ENCODE peak calls at places on chromosomes 16 and 17, in nine cellular contexts. Y, R, U, O, A, C, K, L and I are unnamed samples.

GRCh38 chr16:75229172-75230031 is 10.6 kb downstream of the CTRB1 start:
- DNase-seq in K (peak), Y (no peak), U (no peak), A (peak), C (no peak), R (no peak), L (peak), O (no peak), I (no peak)

GRCh38 chr17:12415031-12415430 is 250.7 kb upstream of the MYOCD start:
- DNase-seq in K (no peak), C (no peak), U (no peak), R (peak), L (no peak), O (no peak), Y (peak), A (no peak), I (no peak)

GRCh38 chr16:65120811-65121721 is 797 bp downstream of the CDH11 start:
- DNase-seq in O (no peak), Y (peak), L (peak), R (no peak), K (peak), A (peak), U (no peak), C (peak), I (peak)

GRCh38 chr16:79437764-79438728 is 162.5 kb downstream of the MAF start:
- DNase-seq in R (no peak), K (no peak), L (peak), Y (no peak), A (no peak), C (peak), O (no peak), U (no peak), I (peak)

GRCh38 chr16:2950773-2951172 is 13.3 kb upstream of the KREMEN2 start:
- DNase-seq in L (no peak), K (no peak), A (no peak), C (no peak), U (no peak), R (no peak), O (no peak), Y (no peak), I (no peak)

GRCh38 chr17:4142107-4142900 is 526 bp downstream of the ZZEF1 start:
- DNase-seq in O (no peak), A (no peak), U (no peak), K (peak), L (peak), C (peak), Y (peak), R (no peak), I (peak)

GRCh38 chr16:13313351-13313750 is 412.0 kb downstream of the SHISA9 start:
- DNase-seq in Y (no peak), R (peak), C (no peak), O (no peak), A (no peak), K (no peak), U (no peak), L (no peak), I (no peak)

GRCh38 chr16:67628216-67628615 is 16.7 kb upstream of the CARMIL2 start:
- DNase-seq in R (no peak), L (peak), A (no peak), C (no peak), O (no peak), K (no peak), Y (no peak), U (no peak), I (no peak)

GRCh38 chr17:35799942-35800341 is 4.5 kb upstream of the MMP28 start:
- DNase-seq in U (peak), C (peak), Y (no peak), O (no peak), K (peak), R (no peak), A (peak), L (peak), I (no peak)

DNA sequence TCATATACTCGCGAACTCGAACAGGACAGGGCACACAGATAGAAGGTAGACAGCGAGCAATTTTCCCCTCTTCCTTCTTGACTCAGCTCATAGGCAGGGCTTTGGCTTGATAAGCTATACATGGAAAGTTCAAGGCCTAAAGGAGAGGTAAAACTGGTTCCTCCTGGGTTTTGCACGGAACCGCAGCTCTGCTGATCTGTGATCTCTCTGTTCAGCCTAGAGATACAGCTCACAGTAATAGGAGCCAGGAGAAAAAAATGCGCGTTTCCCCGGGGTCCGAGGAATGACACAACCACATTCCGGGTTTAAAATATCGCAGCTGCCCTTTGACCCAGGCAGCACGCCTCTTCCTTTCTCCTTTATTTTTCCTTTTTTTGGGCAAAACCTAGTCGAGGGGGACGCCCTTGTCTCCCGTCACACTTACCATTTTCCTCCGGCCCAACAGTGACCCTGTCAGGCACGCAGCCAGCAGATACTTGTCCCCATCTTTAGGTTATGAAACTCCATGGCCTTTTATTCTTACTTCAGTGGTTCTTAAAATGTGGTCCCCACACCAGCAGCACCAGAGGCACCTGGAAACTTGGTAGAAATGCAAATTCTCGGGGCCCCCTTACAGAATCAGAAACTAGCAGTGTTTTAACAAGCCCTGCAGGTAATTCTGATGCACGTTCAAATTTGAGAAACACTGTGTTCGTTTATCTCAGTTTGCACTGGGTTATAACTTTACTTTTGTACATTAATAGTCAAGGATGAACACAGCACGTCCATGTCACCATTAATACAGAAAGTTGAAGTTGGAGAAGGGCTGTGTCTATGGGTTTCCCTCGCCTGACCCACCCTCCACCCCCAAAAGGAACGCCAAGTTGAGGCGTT is 1.5 kb upstream of the LASP1 start:
- DNase-seq in U (no peak), L (no peak), A (no peak), C (peak), R (peak), K (peak), O (no peak), Y (peak), I (peak)
- TF ChIP-seq CTCF in U (no peak), L (no peak), A (no peak), C (no peak), R (no peak), K (no peak), O (no peak), Y (no peak), I (no peak)

GRCh38 chr16:19974607-19975006 is 90.0 kb upstream of the GPRC5B start:
- DNase-seq in K (no peak), L (no peak), U (no peak), A (no peak), Y (no peak), O (no peak), C (no peak), R (no peak), I (no peak)

GRCh38 chr16:19967561-19967960 is 82.9 kb upstream of the GPRC5B start:
- DNase-seq in A (no peak), U (no peak), Y (no peak), L (no peak), R (no peak), C (no peak), O (no peak), K (no peak), I (no peak)

GRCh38 chr16:19967963-19968362 is 83.3 kb upstream of the GPRC5B start:
- DNase-seq in R (no peak), O (no peak), K (no peak), C (no peak), Y (no peak), A (no peak), L (no peak), U (no peak), I (no peak)

GRCh38 chr16:19969284-19969683 is 84.6 kb upstream of the GPRC5B start:
- DNase-seq in U (no peak), K (peak), A (no peak), O (no peak), R (no peak), C (no peak), Y (no peak), L (no peak), I (no peak)

DNA sequence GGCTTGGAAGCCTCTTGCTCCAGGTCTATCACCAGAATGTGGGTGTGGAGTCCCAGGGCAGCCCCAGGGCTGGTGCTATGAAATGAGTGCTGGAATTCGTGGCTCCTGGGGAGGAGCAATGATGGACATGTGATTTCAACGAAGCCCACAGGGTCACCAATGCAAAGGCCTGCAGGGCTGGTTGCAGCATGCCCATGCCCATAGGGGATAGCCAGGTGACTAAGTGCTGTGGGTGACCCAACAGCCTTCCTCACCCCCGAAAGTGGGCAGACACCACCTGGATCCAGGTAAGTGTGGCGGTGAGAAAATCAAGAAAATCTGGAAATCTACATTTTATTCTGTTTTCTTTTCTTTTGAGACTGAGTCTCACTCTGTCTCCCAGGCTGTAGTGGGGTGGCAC is 87.5 kb upstream of the GPRC5B start:
- DNase-seq in R (no peak), L (no peak), U (no peak), C (no peak), Y (no peak), K (no peak), O (no peak), A (no peak), I (no peak)
- H3K4me3 ChIP-seq in R (no peak), L (no peak), U (no peak), C (no peak), Y (no peak), K (no peak), O (no peak), A (no peak), I (no peak)

GRCh38 chr17:73562896-73563295 is 81.3 kb downstream of the SDK2 start:
- DNase-seq in C (no peak), Y (no peak), A (no peak), O (no peak), R (peak), U (peak), L (no peak), K (no peak), I (no peak)

GRCh38 chr17:73561066-73561465 is 83.2 kb downstream of the SDK2 start:
- DNase-seq in O (no peak), L (no peak), A (no peak), K (no peak), U (no peak), C (no peak), R (no peak), Y (no peak), I (no peak)

GRCh38 chr17:73559532-73559931 is 84.7 kb downstream of the SDK2 start:
- DNase-seq in L (no peak), Y (no peak), A (no peak), U (no peak), K (no peak), O (no peak), R (no peak), C (no peak), I (no peak)

GRCh38 chr17:73564856-73565255 is 79.4 kb downstream of the SDK2 start:
- DNase-seq in R (peak), Y (no peak), U (peak), C (no peak), O (no peak), K (no peak), A (no peak), L (no peak), I (no peak)

GRCh38 chr17:73560661-73561060 is 83.6 kb downstream of the SDK2 start:
- DNase-seq in Y (no peak), U (no peak), C (no peak), L (no peak), O (no peak), K (no peak), R (no peak), A (no peak), I (no peak)
- TF ChIP-seq CTCF in Y (no peak), U (peak), C (no peak), L (no peak), O (no peak), K (no peak), R (no peak), A (no peak), I (no peak)

GRCh38 chr16:71834291-71834690 is 11.5 kb upstream of the ATXN1L start:
- DNase-seq in U (no peak), Y (no peak), L (no peak), C (no peak), R (no peak), A (no peak), K (no peak), O (no peak), I (no peak)
- H3K4me3 ChIP-seq in U (no peak), Y (no peak), L (no peak), C (no peak), R (no peak), A (no peak), K (no peak), O (no peak), I (no peak)

DNA sequence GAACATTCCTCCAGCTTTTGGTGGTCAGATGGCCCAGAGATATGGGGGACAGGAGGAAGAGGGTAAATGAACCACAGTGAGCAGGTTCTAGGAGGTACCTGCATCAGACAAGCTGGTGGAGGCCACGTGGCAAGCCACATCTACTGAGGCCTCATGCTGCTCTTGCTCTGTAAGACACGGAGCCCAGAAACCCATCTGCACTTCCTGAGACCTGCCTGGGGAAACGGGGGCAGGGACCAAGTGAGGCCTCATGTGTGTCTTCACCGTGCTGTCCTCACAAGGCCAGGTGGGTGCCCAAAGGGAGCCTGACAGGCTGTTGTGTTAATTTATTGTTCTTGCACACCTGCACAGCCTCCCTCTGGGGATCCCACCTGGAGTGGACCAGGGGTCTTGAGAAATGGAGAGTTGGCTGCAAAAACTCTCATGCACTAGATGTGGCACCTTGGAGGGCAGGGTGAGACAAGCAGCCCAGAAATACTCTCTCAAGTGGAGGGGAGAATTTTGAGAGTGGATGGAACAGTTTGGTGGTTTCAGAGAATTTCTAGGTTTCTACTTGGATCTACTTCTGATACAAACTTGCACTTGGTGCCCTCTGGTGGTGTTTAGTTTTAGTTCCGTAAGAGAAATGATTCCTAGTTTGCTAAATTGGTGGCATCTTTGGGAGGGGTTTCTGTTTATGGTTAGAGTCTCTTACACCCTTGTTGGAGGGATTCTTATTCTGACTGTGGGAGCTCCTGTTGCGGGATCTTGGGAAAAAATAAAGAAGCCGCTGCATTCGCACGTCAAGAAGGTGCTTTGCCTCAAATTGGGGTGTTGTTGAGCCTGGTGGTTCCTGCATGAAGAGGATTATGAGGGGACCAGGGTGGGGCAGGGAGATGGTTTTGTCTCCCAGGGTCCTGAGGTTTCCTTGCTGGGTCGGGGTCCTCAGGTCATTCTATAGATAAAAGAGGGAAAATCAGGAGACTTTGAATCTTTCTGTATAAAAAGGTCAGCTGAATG is 47.5 kb downstream of the SLC6A2 start:
- DNase-seq in C (no peak), A (no peak), L (no peak), Y (peak), K (peak), O (peak), R (peak), U (peak), I (peak)
- TF ChIP-seq CTCF in C (peak), A (peak), L (peak), Y (peak), K (peak), O (peak), R (peak), U (peak), I (peak)